ENCODE peak calls at places on chromosomes 13 and 19, in seven cellular contexts. R, F, A, M, O, H and Y are unnamed samples.

GRCh38 chr19:39778763-39779162 is at the start of gene LEUTX:
- DNase-seq in R (no peak), F (no peak), A (no peak), M (no peak), O (no peak), H (peak; percentile 27), Y (no peak)

GRCh38 chr13:113182046-113182445 is 23.6 kb downstream of the PROZ start:
- DNase-seq in R (no peak), F (peak; percentile 25), A (no peak), M (no peak), O (no peak), H (no peak), Y (peak; percentile 73)

GRCh38 chr13:40590112-40590862 is 76.2 kb downstream of the FOXO1 start:
- DNase-seq in R (no peak), F (no peak), A (no peak), M (no peak), O (no peak), H (no peak), Y (no peak)

GRCh38 chr13:113532156-113532806 is 41.8 kb upstream of the DCUN1D2 start:
- DNase-seq in R (no peak), F (no peak), A (no peak), M (no peak), O (no peak), H (no peak), Y (no peak)

GRCh38 chr19:19042732-19043274 is 9.4 kb downstream of the ARMC6 start:
- DNase-seq in R (no peak), F (no peak), A (no peak), M (no peak), O (no peak), H (no peak), Y (no peak)

GRCh38 chr19:51889934-51890333 is 2.2 kb upstream of the ZNF577 start:
- DNase-seq in R (no peak), F (no peak), A (no peak), M (no peak), O (no peak), H (no peak), Y (no peak)

GRCh38 chr19:45380107-45380506 is 9.7 kb upstream of the ERCC2 start:
- DNase-seq in R (no peak), F (no peak), A (no peak), M (no peak), O (no peak), H (no peak), Y (no peak)

GRCh38 chr13:83332751-83333150 is 549.5 kb downstream of the SLITRK1 start:
- DNase-seq in R (no peak), F (no peak), A (no peak), M (no peak), O (no peak), H (no peak), Y (no peak)

GRCh38 chr13:98098511-98098910 is 44.4 kb upstream of the FARP1 start:
- DNase-seq in R (no peak), F (peak; percentile 11), A (no peak), M (no peak), O (no peak), H (no peak), Y (no peak)

GRCh38 chr19:57664269-57665127 is 4.2 kb upstream of the ZSCAN4 start:
- DNase-seq in R (peak; percentile 36), F (peak; percentile 61), A (peak; percentile 53), M (no peak), O (peak; percentile 83), H (peak; percentile 21), Y (peak; percentile 38)

GRCh38 chr19:48085077-48085476 is 25.5 kb downstream of the PLA2G4C start:
- DNase-seq in R (no peak), F (peak; percentile 86), A (no peak), M (no peak), O (no peak), H (no peak), Y (no peak)

GRCh38 chr19:34317311-34317927 is 47.6 kb upstream of the GPI start:
- DNase-seq in R (no peak), F (peak; percentile 55), A (no peak), M (no peak), O (no peak), H (no peak), Y (peak; percentile 32)

GRCh38 chr13:42395066-42395821 is 123.3 kb downstream of the AKAP11 start:
- DNase-seq in R (no peak), F (no peak), A (no peak), M (no peak), O (no peak), H (peak; percentile 68), Y (no peak)

GRCh38 chr13:73777134-73777533 is 357.1 kb downstream of the KLF12 start:
- DNase-seq in R (no peak), F (no peak), A (no peak), M (no peak), O (no peak), H (no peak), Y (no peak)

GRCh38 chr13:50829896-50830295 is 13.6 kb downstream of the DLEU7 start:
- DNase-seq in R (no peak), F (no peak), A (no peak), M (no peak), O (no peak), H (no peak), Y (peak; percentile 48)

GRCh38 chr19:14114854-14115253 is 2.7 kb downstream of the PRKACA start:
- DNase-seq in R (no peak), F (no peak), A (peak; percentile 72), M (no peak), O (peak; percentile 60), H (peak; percentile 75), Y (no peak)